ENCODE peak calls at places on chromosomes 11 and 22, in ten cellular contexts. G is Right ventricle myocardium superior; B is lung; V is HEK293T; P is AG04449; S is GDM1; L is KBM-7; D is stimulated activated naive CD8-positive, alpha-beta T cell treated with anti-CD3 and anti-CD28 coated beads, Interleukin-15, Interleukin-2, amounts not matched to agents 100 U/mL and 50 U/mL, for 24 hours; R is stimulated activated CD4-positive, alpha-beta T cell treated with anti-CD3 and anti-CD28 coated beads, Interleukin-1b, Interleukin-23, amount 100 ng/mL, for 24 hours; C is psoas muscle. K is an unnamed sample.

GRCh38 chr11:65482306-65482850 is 16.5 kb upstream of the MALAT1 start:
- DNase-seq in G (no peak), B (no peak), V (no peak), P (no peak), S (no peak), L (peak; percentile 41), D (no peak), R (no peak), C (no peak), K (no peak)

GRCh38 chr22:46770726-46771125 is 8.3 kb downstream of the TBC1D22A start:
- DNase-seq in G (no peak), B (no peak), V (no peak), P (no peak), S (no peak), L (no peak), D (no peak), R (no peak), C (no peak), K (no peak)

GRCh38 chr11:34614334-34615113 is 6.4 kb upstream of the EHF start:
- DNase-seq in G (no peak), B (no peak), V (no peak), P (no peak), S (no peak), L (peak; percentile 57), D (no peak), R (no peak), C (no peak), K (no peak)

GRCh38 chr11:114080769-114081168 is 21.3 kb downstream of the ZBTB16 start:
- DNase-seq in G (no peak), B (no peak), V (no peak), P (no peak), S (no peak), L (no peak), D (no peak), R (no peak), C (no peak), K (no peak)

GRCh38 chr11:44632466-44633123 is 67.1 kb downstream of the CD82 start:
- DNase-seq in G (peak; percentile 70), B (peak; percentile 29), V (peak; percentile 57), P (no peak), S (no peak), L (peak; percentile 48), D (no peak), R (no peak), C (peak; percentile 48), K (no peak)

GRCh38 chr11:134261626-134262488 is 8.5 kb downstream of the ACAD8 start:
- DNase-seq in G (no peak), B (no peak), V (peak; percentile 53), P (no peak), S (no peak), L (peak; percentile 63), D (peak; percentile 27), R (no peak), C (no peak), K (no peak)

GRCh38 chr11:12764187-12764914 is 90.1 kb downstream of the TEAD1 start:
- DNase-seq in G (no peak), B (no peak), V (no peak), P (no peak), S (no peak), L (no peak), D (no peak), R (no peak), C (no peak), K (no peak)

GRCh38 chr22:23744001-23744400 is 6.9 kb downstream of the ZNF70 start:
- DNase-seq in G (no peak), B (no peak), V (no peak), P (no peak), S (no peak), L (no peak), D (no peak), R (no peak), C (no peak), K (no peak)

GRCh38 chr11:65251476-65251875 is 10.3 kb upstream of the POLA2 start:
- DNase-seq in G (no peak), B (no peak), V (no peak), P (no peak), S (no peak), L (no peak), D (no peak), R (no peak), C (no peak), K (no peak)

GRCh38 chr11:59216654-59217640 is 4.2 kb upstream of the MPEG1 start:
- DNase-seq in G (no peak), B (peak; percentile 45), V (no peak), P (no peak), S (peak; percentile 53), L (peak; percentile 85), D (no peak), R (no peak), C (no peak), K (no peak)

GRCh38 chr11:128482512-128483191 is 104.7 kb downstream of the ETS1 start:
- DNase-seq in G (peak; percentile 50), B (no peak), V (no peak), P (no peak), S (no peak), L (no peak), D (peak; percentile 55), R (no peak), C (peak; percentile 67), K (peak; percentile 69)

GRCh38 chr11:9861860-9862725 is 198.2 kb downstream of the SWAP70 start:
- DNase-seq in G (peak; percentile 39), B (peak; percentile 35), V (peak; percentile 68), P (peak; percentile 33), S (peak; percentile 28), L (peak; percentile 73), D (peak; percentile 56), R (no peak), C (peak; percentile 26), K (peak; percentile 42)

GRCh38 chr11:38448284-38448683 is 1850.2 kb upstream of the RAG2 start:
- DNase-seq in G (peak; percentile 48), B (no peak), V (no peak), P (no peak), S (no peak), L (no peak), D (no peak), R (no peak), C (no peak), K (no peak)

GRCh38 chr11:64894070-64894811 is 15.8 kb upstream of the EHD1 start:
- DNase-seq in G (peak; percentile 95), B (peak; percentile 87), V (peak; percentile 80), P (no peak), S (peak; percentile 62), L (peak; percentile 74), D (peak; percentile 98), R (peak; percentile 91), C (peak; percentile 89), K (peak; percentile 82)

GRCh38 chr11:114282488-114282887 is 13.7 kb upstream of the NNMT start:
- DNase-seq in G (no peak), B (no peak), V (no peak), P (no peak), S (no peak), L (no peak), D (no peak), R (no peak), C (no peak), K (no peak)

GRCh38 chr11:62242021-62242420 is at the start of gene SCGB1D2:
- DNase-seq in G (peak; percentile 78), B (no peak), V (peak; percentile 21), P (no peak), S (no peak), L (no peak), D (no peak), R (no peak), C (peak; percentile 58), K (no peak)

GRCh38 chr22:28108851-28109250 is 189.8 kb upstream of the PITPNB start:
- DNase-seq in G (no peak), B (no peak), V (no peak), P (no peak), S (no peak), L (no peak), D (no peak), R (no peak), C (no peak), K (no peak)

GRCh38 chr11:33658195-33658900 is 42.3 kb downstream of the C11orf91 start:
- DNase-seq in G (no peak), B (no peak), V (peak; percentile 39), P (no peak), S (no peak), L (no peak), D (no peak), R (no peak), C (no peak), K (no peak)

GRCh38 chr22:37021710-37022482 is 2.4 kb downstream of the MPST start:
- DNase-seq in G (peak; percentile 71), B (no peak), V (peak; percentile 59), P (no peak), S (peak; percentile 31), L (peak; percentile 49), D (peak; percentile 69), R (peak; percentile 40), C (peak; percentile 50), K (peak; percentile 47)

GRCh38 chr22:50141462-50141861 is 29.1 kb upstream of the PANX2 start:
- DNase-seq in G (no peak), B (no peak), V (no peak), P (no peak), S (no peak), L (no peak), D (no peak), R (no peak), C (no peak), K (no peak)

GRCh38 chr22:22085702-22086500 is 103.3 kb upstream of the TOP3B start:
- DNase-seq in G (no peak), B (no peak), V (no peak), P (no peak), S (no peak), L (no peak), D (no peak), R (no peak), C (no peak), K (no peak)

GRCh38 chr22:29072193-29072978 is 449 bp upstream of the KREMEN1 start:
- DNase-seq in G (peak; percentile 93), B (peak; percentile 93), V (peak; percentile 97), P (no peak), S (peak; percentile 62), L (peak; percentile 72), D (peak; percentile 88), R (peak; percentile 73), C (peak; percentile 86), K (peak; percentile 81)

GRCh38 chr11:64130618-64131017 is 35.3 kb downstream of the MACROD1 start:
- DNase-seq in G (no peak), B (peak; percentile 49), V (no peak), P (no peak), S (no peak), L (no peak), D (no peak), R (no peak), C (no peak), K (no peak)

GRCh38 chr22:49140921-49141680 is 686.6 kb downstream of the BRD1 start:
- DNase-seq in G (no peak), B (no peak), V (no peak), P (no peak), S (no peak), L (no peak), D (no peak), R (no peak), C (no peak), K (no peak)

GRCh38 chr22:33785283-33785991 is 134.8 kb downstream of the LARGE1 start:
- DNase-seq in G (no peak), B (no peak), V (no peak), P (peak; percentile 34), S (no peak), L (no peak), D (no peak), R (no peak), C (no peak), K (no peak)

GRCh38 chr11:130780437-130780836 is 135.8 kb downstream of the SNX19 start:
- DNase-seq in G (no peak), B (no peak), V (no peak), P (no peak), S (no peak), L (no peak), D (no peak), R (no peak), C (no peak), K (no peak)

GRCh38 chr11:40129276-40129675 is 1330.2 kb downstream of the LRRC4C start:
- DNase-seq in G (no peak), B (no peak), V (no peak), P (no peak), S (no peak), L (peak; percentile 11), D (no peak), R (no peak), C (no peak), K (no peak)